ENCODE peak calls at places on chromosomes 5 and 9, in five cellular contexts. A is chondrocyte, V is iris pigment epithelial cell, Q is GM12865, J is kidney. W is an unnamed sample.

GRCh38 chr9:33227013-33227398 is 13.0 kb upstream of the SPINK4 start:
- DNase-seq in A (no peak), V (no peak), Q (peak; percentile 34), J (no peak), W (no peak)

GRCh38 chr9:16063241-16063591 is 510.4 kb downstream of the CCDC171 start:
- DNase-seq in A (no peak), V (no peak), Q (no peak), J (no peak), W (no peak)

GRCh38 chr5:138115254-138115653 is 24.0 kb downstream of the NME5 start:
- DNase-seq in A (no peak), V (no peak), Q (no peak), J (no peak), W (no peak)

GRCh38 chr9:88387733-88388202 is 476 bp upstream of the SPIN1 start:
- DNase-seq in A (no peak), V (peak; percentile 61), Q (peak; percentile 17), J (peak; percentile 85), W (no peak)

GRCh38 chr9:13607746-13608445 is 328.4 kb upstream of the MPDZ start:
- DNase-seq in A (no peak), V (no peak), Q (no peak), J (no peak), W (no peak)

GRCh38 chr5:55232194-55232984 is 1.0 kb downstream of the CCNO start:
- DNase-seq in A (no peak), V (no peak), Q (no peak), J (peak; percentile 83), W (peak; percentile 41)

GRCh38 chr5:108818613-108819272 is 71.0 kb downstream of the FER start:
- DNase-seq in A (no peak), V (peak; percentile 80), Q (peak; percentile 54), J (no peak), W (peak; percentile 52)

GRCh38 chr9:14992025-14992424 is 81.8 kb upstream of the FREM1 start:
- DNase-seq in A (no peak), V (no peak), Q (peak; percentile 16), J (no peak), W (no peak)

GRCh38 chr5:14063117-14063516 is 80.0 kb upstream of the TRIO start:
- DNase-seq in A (no peak), V (no peak), Q (no peak), J (no peak), W (no peak)

GRCh38 chr9:125550216-125550614 is 156.8 kb downstream of the MAPKAP1 start:
- DNase-seq in A (no peak), V (peak; percentile 74), Q (no peak), J (no peak), W (no peak)

W was measured in GM13976.